ENCODE peak calls at places on chromosomes 7 and 10, in six cellular contexts. One of them, this sample, is unnamed.

GRCh38 chr10:24706479-24707118 is 17.1 kb downstream of the ARHGAP21 start:
- DNase-seq in HCT116: no peak
- DNase-seq in SK-N-SH: peak
- DNase-seq in HepG2: peak
- DNase-seq in H1: no peak
- DNase-seq in GM12878: no peak
- DNase-seq in this sample: no peak

GRCh38 chr10:1739751-1740150 is 2.4 kb upstream of the ADARB2 start:
- DNase-seq in HepG2: no peak
- DNase-seq in HCT116: no peak
- DNase-seq in H1: no peak
- DNase-seq in GM12878: no peak
- DNase-seq in SK-N-SH: no peak
- DNase-seq in this sample: no peak

GRCh38 chr7:117961235-117961634 is 88.0 kb upstream of the CTTNBP2 start:
- DNase-seq in GM12878: no peak
- DNase-seq in H1: no peak
- DNase-seq in SK-N-SH: no peak
- DNase-seq in HepG2: no peak
- DNase-seq in HCT116: no peak
- DNase-seq in this sample: no peak

GRCh38 chr10:78263521-78263988 is 229.9 kb downstream of the RPS24 start:
- DNase-seq in HCT116: no peak
- DNase-seq in SK-N-SH: no peak
- DNase-seq in GM12878: no peak
- DNase-seq in HepG2: no peak
- DNase-seq in H1: no peak
- DNase-seq in this sample: no peak

GRCh38 chr7:40072268-40072667 is 62.2 kb downstream of the MPLKIP start:
- DNase-seq in HepG2: no peak
- DNase-seq in SK-N-SH: no peak
- DNase-seq in H1: no peak
- DNase-seq in HCT116: no peak
- DNase-seq in GM12878: no peak
- DNase-seq in this sample: no peak

GRCh38 chr7:39950473-39951155 is 558 bp downstream of the CDK13 start:
- DNase-seq in GM12878: no peak
- DNase-seq in HCT116: no peak
- DNase-seq in SK-N-SH: peak
- DNase-seq in HepG2: no peak
- DNase-seq in H1: peak
- DNase-seq in this sample: no peak

GRCh38 chr7:108261560-108262255 is 131.5 kb upstream of the LAMB4 start:
- DNase-seq in H1: no peak
- DNase-seq in HCT116: no peak
- DNase-seq in SK-N-SH: no peak
- DNase-seq in HepG2: no peak
- DNase-seq in GM12878: no peak
- DNase-seq in this sample: no peak

GRCh38 chr10:60576130-60577069 is 186.7 kb upstream of the ANK3 start:
- DNase-seq in GM12878: no peak
- DNase-seq in HepG2: no peak
- DNase-seq in H1: no peak
- DNase-seq in HCT116: no peak
- DNase-seq in SK-N-SH: no peak
- DNase-seq in this sample: no peak

GRCh38 chr10:118818621-118819221 is 64.0 kb upstream of the CACUL1 start:
- DNase-seq in HepG2: no peak
- DNase-seq in SK-N-SH: peak
- DNase-seq in HCT116: no peak
- DNase-seq in H1: no peak
- DNase-seq in GM12878: no peak
- DNase-seq in this sample: no peak

GRCh38 chr7:10557375-10557774 is 416.3 kb upstream of the PHF14 start:
- DNase-seq in HepG2: no peak
- DNase-seq in GM12878: no peak
- DNase-seq in H1: no peak
- DNase-seq in SK-N-SH: no peak
- DNase-seq in HCT116: no peak
- DNase-seq in this sample: no peak

GRCh38 chr10:101047961-101048892 is 13.6 kb upstream of the KAZALD1 start:
- DNase-seq in SK-N-SH: no peak
- DNase-seq in HepG2: no peak
- DNase-seq in H1: peak
- DNase-seq in GM12878: no peak
- DNase-seq in HCT116: no peak
- DNase-seq in this sample: no peak

GRCh38 chr7:130723784-130724183 is 10.2 kb downstream of the KLF14 start:
- DNase-seq in HepG2: no peak
- DNase-seq in HCT116: no peak
- DNase-seq in GM12878: no peak
- DNase-seq in SK-N-SH: no peak
- DNase-seq in H1: no peak
- DNase-seq in this sample: no peak

GRCh38 chr10:71852335-71852937 is 1.4 kb upstream of the PSAP start:
- DNase-seq in SK-N-SH: no peak
- DNase-seq in HCT116: no peak
- DNase-seq in GM12878: no peak
- DNase-seq in HepG2: no peak
- DNase-seq in H1: no peak
- DNase-seq in this sample: no peak

GRCh38 chr7:19610194-19610943 is 98.5 kb downstream of the POLR1F start:
- DNase-seq in HepG2: no peak
- DNase-seq in H1: no peak
- DNase-seq in HCT116: no peak
- DNase-seq in GM12878: no peak
- DNase-seq in SK-N-SH: no peak
- DNase-seq in this sample: no peak

GRCh38 chr7:74206589-74207120 is 3.2 kb upstream of the LAT2 start:
- DNase-seq in H1: peak
- DNase-seq in HepG2: peak
- DNase-seq in HCT116: peak
- DNase-seq in GM12878: no peak
- DNase-seq in SK-N-SH: peak
- DNase-seq in this sample: peak

GRCh38 chr7:68544851-68545250 is 1053.4 kb upstream of the AUTS2 start:
- DNase-seq in HCT116: no peak
- DNase-seq in H1: no peak
- DNase-seq in SK-N-SH: no peak
- DNase-seq in GM12878: no peak
- DNase-seq in HepG2: no peak
- DNase-seq in this sample: no peak

GRCh38 chr7:131028293-131028692 is 294.3 kb upstream of the KLF14 start:
- DNase-seq in H1: no peak
- DNase-seq in SK-N-SH: no peak
- DNase-seq in HepG2: no peak
- DNase-seq in GM12878: no peak
- DNase-seq in HCT116: no peak
- DNase-seq in this sample: no peak

GRCh38 chr10:68900427-68901105 is 549 bp upstream of the DDX50 start:
- DNase-seq in GM12878: peak
- DNase-seq in SK-N-SH: no peak
- DNase-seq in H1: peak
- DNase-seq in HCT116: no peak
- DNase-seq in HepG2: no peak
- DNase-seq in this sample: peak

GRCh38 chr10:340646-341045 is 205.4 kb downstream of the ZMYND11 start:
- DNase-seq in HCT116: no peak
- DNase-seq in GM12878: no peak
- DNase-seq in HepG2: no peak
- DNase-seq in SK-N-SH: no peak
- DNase-seq in H1: no peak
- DNase-seq in this sample: no peak

GRCh38 chr10:10528563-10528910 is 489.1 kb upstream of the CELF2 start:
- DNase-seq in H1: no peak
- DNase-seq in GM12878: no peak
- DNase-seq in HepG2: no peak
- DNase-seq in HCT116: no peak
- DNase-seq in SK-N-SH: no peak
- DNase-seq in this sample: no peak

GRCh38 chr10:79306644-79307220 is 40.5 kb upstream of the PPIF start:
- DNase-seq in HepG2: no peak
- DNase-seq in SK-N-SH: no peak
- DNase-seq in H1: no peak
- DNase-seq in GM12878: no peak
- DNase-seq in HCT116: no peak
- DNase-seq in this sample: no peak

GRCh38 chr10:79305988-79306387 is 41.3 kb upstream of the PPIF start:
- DNase-seq in GM12878: no peak
- DNase-seq in H1: no peak
- DNase-seq in HCT116: no peak
- DNase-seq in HepG2: no peak
- DNase-seq in SK-N-SH: peak
- DNase-seq in this sample: no peak

GRCh38 chr10:79303631-79304478 is 43.4 kb upstream of the PPIF start:
- DNase-seq in H1: no peak
- DNase-seq in SK-N-SH: peak
- DNase-seq in GM12878: no peak
- DNase-seq in HCT116: no peak
- DNase-seq in HepG2: no peak
- DNase-seq in this sample: no peak

GRCh38 chr10:79304479-79305087 is 42.7 kb upstream of the PPIF start:
- DNase-seq in SK-N-SH: peak
- DNase-seq in HepG2: no peak
- DNase-seq in H1: no peak
- DNase-seq in GM12878: no peak
- DNase-seq in HCT116: no peak
- DNase-seq in this sample: no peak

GRCh38 chr10:79305515-79305914 is 41.8 kb upstream of the PPIF start:
- DNase-seq in HepG2: no peak
- DNase-seq in HCT116: no peak
- DNase-seq in GM12878: no peak
- DNase-seq in SK-N-SH: peak
- DNase-seq in H1: no peak
- DNase-seq in this sample: no peak
- TF ChIP-seq SIN3A in HepG2: no peak
- TF ChIP-seq SIN3A in HCT116: no peak
- TF ChIP-seq SIN3A in GM12878: no peak
- TF ChIP-seq SIN3A in SK-N-SH: no peak
- TF ChIP-seq SIN3A in H1: no peak
- TF ChIP-seq SIN3A in this sample: no peak

DNA sequence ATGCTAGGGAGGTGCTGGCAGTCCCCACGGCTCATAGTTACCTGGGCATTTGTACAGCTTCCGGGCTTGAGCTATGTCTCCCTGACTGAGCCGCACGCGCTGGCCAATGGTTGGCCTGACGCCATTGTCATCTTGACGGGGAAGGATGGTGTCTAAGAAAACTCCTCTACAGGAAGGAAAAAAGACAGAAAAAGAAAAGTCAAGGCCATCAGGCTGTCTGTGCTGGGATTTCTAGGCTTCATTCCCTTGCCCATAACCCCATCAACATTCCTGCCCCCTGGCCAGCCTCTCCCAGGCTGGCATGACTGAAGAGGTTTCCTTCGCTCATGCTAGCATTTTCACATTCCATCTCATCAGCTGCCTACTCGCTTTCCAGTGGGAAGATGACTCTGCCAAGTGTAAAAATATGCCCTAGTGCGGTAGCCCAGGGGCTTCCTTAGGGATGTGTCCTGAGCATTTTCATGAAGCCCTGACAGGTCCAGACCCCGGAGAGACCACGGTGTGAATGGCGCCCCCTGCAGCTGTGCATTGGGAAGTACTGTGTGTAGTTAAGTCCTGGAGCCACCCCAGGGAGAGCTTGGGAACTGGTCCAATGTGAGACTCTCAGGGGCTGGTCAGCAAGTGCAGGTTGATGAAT is 54.5 kb upstream of the OPALIN start:
- DNase-seq in HCT116: no peak
- DNase-seq in HepG2: no peak
- DNase-seq in GM12878: no peak
- DNase-seq in SK-N-SH: no peak
- DNase-seq in H1: peak
- DNase-seq in this sample: no peak
- TF ChIP-seq CTCF in HCT116: peak
- TF ChIP-seq CTCF in HepG2: no peak
- TF ChIP-seq CTCF in GM12878: peak
- TF ChIP-seq CTCF in SK-N-SH: peak
- TF ChIP-seq CTCF in H1: peak
- TF ChIP-seq CTCF in this sample: no peak

DNA sequence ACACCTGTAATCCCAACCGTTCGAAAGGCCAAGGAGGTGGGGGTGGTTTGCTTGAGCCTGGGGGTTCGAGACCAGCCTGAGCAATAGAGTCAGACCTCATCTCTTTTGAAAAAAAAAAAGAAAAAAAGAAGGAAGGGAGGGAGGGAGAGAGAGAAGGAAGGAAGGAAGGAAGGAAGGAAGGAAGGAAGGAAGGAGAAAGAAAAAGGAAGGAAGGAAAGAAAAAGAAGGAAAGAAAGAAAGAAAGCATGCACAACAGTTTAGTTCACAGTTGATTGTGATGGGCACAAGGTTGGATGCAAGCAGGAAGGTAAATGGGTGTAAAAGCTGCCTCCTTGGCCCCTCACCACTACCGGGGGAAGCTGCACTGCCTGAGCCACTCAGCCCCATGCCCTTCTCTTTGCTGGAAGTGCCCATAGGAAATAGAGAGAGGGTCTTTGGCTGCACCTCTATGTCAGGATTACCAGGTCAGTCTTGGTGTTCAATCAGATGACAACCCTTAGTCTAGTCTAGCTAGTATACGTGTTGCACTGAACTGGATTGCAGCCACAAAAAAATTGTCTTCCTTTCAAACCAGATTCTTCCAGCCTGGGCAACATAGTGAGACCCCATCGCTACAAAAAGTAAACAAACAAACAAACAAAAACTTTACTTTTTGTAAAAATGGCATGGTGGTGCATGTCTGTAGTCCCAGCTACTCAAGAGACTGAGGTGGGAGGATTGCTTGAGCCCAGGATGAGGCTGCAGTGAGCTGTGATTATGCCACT is 20.0 kb downstream of the MAP3K8 start:
- DNase-seq in HepG2: no peak
- DNase-seq in H1: no peak
- DNase-seq in SK-N-SH: no peak
- DNase-seq in GM12878: no peak
- DNase-seq in HCT116: no peak
- DNase-seq in this sample: no peak
- H3K4me3 ChIP-seq in HepG2: no peak
- H3K4me3 ChIP-seq in H1: no peak
- H3K4me3 ChIP-seq in SK-N-SH: no peak
- H3K4me3 ChIP-seq in GM12878: no peak
- H3K4me3 ChIP-seq in HCT116: no peak
- H3K4me3 ChIP-seq in this sample: no peak

DNA sequence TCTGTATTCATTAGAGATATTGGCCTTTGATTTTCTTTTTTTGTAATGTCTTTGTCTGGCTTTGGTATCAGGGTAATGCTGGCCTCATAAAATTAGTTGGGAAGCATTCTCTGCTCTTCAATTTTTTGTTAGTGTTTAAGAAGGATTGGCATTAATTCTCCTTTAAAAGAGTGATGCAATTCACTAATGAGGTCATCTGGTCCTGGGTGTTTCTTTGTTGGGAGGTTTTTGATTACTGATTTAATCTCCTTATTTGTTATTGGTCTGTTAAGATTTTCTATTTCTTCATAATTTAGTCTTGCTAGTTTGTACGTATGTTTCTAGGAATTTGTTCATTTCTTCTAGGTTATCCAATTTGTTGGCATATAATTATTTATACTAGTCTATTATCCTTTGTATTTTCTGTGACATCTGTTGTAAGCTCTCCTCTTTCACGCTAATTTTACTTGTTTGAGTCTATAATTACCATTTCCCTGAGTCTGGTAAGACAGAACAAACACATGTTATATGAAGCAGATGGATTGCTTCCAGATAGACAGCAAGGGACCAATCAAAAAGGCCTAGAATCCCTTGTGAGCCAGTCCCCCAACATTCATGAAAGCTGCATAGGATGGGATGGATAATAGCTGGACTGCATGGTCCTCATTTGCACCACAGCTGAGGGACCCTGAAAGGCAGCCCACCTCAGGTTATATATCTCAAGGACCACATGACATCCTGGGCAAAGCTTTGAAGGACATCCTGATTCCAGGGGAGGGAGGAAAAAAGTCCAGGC is 54.4 kb downstream of the MTPAP start:
- DNase-seq in HepG2: no peak
- DNase-seq in HCT116: no peak
- DNase-seq in SK-N-SH: no peak
- DNase-seq in GM12878: no peak
- DNase-seq in H1: no peak
- DNase-seq in this sample: no peak
- TF ChIP-seq SIN3A in HepG2: no peak
- TF ChIP-seq SIN3A in HCT116: no peak
- TF ChIP-seq SIN3A in SK-N-SH: no peak
- TF ChIP-seq SIN3A in GM12878: no peak
- TF ChIP-seq SIN3A in H1: no peak
- TF ChIP-seq SIN3A in this sample: no peak